ENCODE peak calls at places on chromosomes 13 and 19, in six cellular contexts. One of them, this sample, is unnamed.
A peak's percentile ranks its signal among the peaks of the same experiment; 100 is the strongest.

GRCh38 chr13:46160474-46161066 is 21.4 kb downstream of the LCP1 start:
- DNase-seq in activated B cell treated with CpG ODN at 0.5 μM for 24 hours: no peak
- DNase-seq in H9: no peak
- DNase-seq in mesothelial cell of epicardium: no peak
- DNase-seq in stimulated activated CD8-positive, alpha-beta memory T cell treated with anti-CD3 and anti-CD28 coated beads, Interleukin-2, amount 100 ng/mL, for 48 hours: no peak
- DNase-seq in ascending aorta: no peak
- DNase-seq in this sample: no peak

GRCh38 chr13:113489549-113490495 is 689 bp downstream of the DCUN1D2 start:
- DNase-seq in ascending aorta: no peak
- DNase-seq in mesothelial cell of epicardium: no peak
- DNase-seq in H9: no peak
- DNase-seq in activated B cell treated with CpG ODN at 0.5 μM for 24 hours: no peak
- DNase-seq in stimulated activated CD8-positive, alpha-beta memory T cell treated with anti-CD3 and anti-CD28 coated beads, Interleukin-2, amount 100 ng/mL, for 48 hours: peak; percentile 26
- DNase-seq in this sample: peak; percentile 42

GRCh38 chr13:102651892-102652291 is 43.0 kb downstream of the METTL21C start:
- DNase-seq in H9: no peak
- DNase-seq in stimulated activated CD8-positive, alpha-beta memory T cell treated with anti-CD3 and anti-CD28 coated beads, Interleukin-2, amount 100 ng/mL, for 48 hours: no peak
- DNase-seq in ascending aorta: no peak
- DNase-seq in activated B cell treated with CpG ODN at 0.5 μM for 24 hours: no peak
- DNase-seq in mesothelial cell of epicardium: no peak
- DNase-seq in this sample: no peak

GRCh38 chr19:5296457-5297271 is 43.9 kb downstream of the PTPRS start:
- DNase-seq in ascending aorta: no peak
- DNase-seq in stimulated activated CD8-positive, alpha-beta memory T cell treated with anti-CD3 and anti-CD28 coated beads, Interleukin-2, amount 100 ng/mL, for 48 hours: no peak
- DNase-seq in H9: no peak
- DNase-seq in activated B cell treated with CpG ODN at 0.5 μM for 24 hours: no peak
- DNase-seq in mesothelial cell of epicardium: no peak
- DNase-seq in this sample: no peak

GRCh38 chr13:91572944-91573535 is 174.6 kb downstream of the GPC5 start:
- DNase-seq in ascending aorta: no peak
- DNase-seq in H9: no peak
- DNase-seq in activated B cell treated with CpG ODN at 0.5 μM for 24 hours: no peak
- DNase-seq in stimulated activated CD8-positive, alpha-beta memory T cell treated with anti-CD3 and anti-CD28 coated beads, Interleukin-2, amount 100 ng/mL, for 48 hours: no peak
- DNase-seq in mesothelial cell of epicardium: no peak
- DNase-seq in this sample: no peak

GRCh38 chr13:101706651-101707050 is 254.2 kb downstream of the ITGBL1 start:
- DNase-seq in H9: no peak
- DNase-seq in stimulated activated CD8-positive, alpha-beta memory T cell treated with anti-CD3 and anti-CD28 coated beads, Interleukin-2, amount 100 ng/mL, for 48 hours: no peak
- DNase-seq in activated B cell treated with CpG ODN at 0.5 μM for 24 hours: no peak
- DNase-seq in ascending aorta: no peak
- DNase-seq in mesothelial cell of epicardium: no peak
- DNase-seq in this sample: no peak

GRCh38 chr13:43272866-43273265 is 249.5 kb downstream of the DNAJC15 start:
- DNase-seq in H9: no peak
- DNase-seq in ascending aorta: no peak
- DNase-seq in mesothelial cell of epicardium: no peak
- DNase-seq in stimulated activated CD8-positive, alpha-beta memory T cell treated with anti-CD3 and anti-CD28 coated beads, Interleukin-2, amount 100 ng/mL, for 48 hours: no peak
- DNase-seq in activated B cell treated with CpG ODN at 0.5 μM for 24 hours: no peak
- DNase-seq in this sample: no peak

GRCh38 chr19:4523306-4524110 is 5.2 kb upstream of the PLIN4 start:
- DNase-seq in activated B cell treated with CpG ODN at 0.5 μM for 24 hours: no peak
- DNase-seq in stimulated activated CD8-positive, alpha-beta memory T cell treated with anti-CD3 and anti-CD28 coated beads, Interleukin-2, amount 100 ng/mL, for 48 hours: peak; percentile 27
- DNase-seq in mesothelial cell of epicardium: no peak
- DNase-seq in H9: peak; percentile 69
- DNase-seq in ascending aorta: no peak
- DNase-seq in this sample: peak; percentile 76

GRCh38 chr13:110336108-110336507 is 29.0 kb downstream of the COL4A2 start:
- DNase-seq in ascending aorta: no peak
- DNase-seq in H9: no peak
- DNase-seq in stimulated activated CD8-positive, alpha-beta memory T cell treated with anti-CD3 and anti-CD28 coated beads, Interleukin-2, amount 100 ng/mL, for 48 hours: no peak
- DNase-seq in mesothelial cell of epicardium: no peak
- DNase-seq in activated B cell treated with CpG ODN at 0.5 μM for 24 hours: no peak
- DNase-seq in this sample: no peak

GRCh38 chr19:58572026-58572817 is 913 bp downstream of the MZF1 start:
- DNase-seq in ascending aorta: no peak
- DNase-seq in H9: no peak
- DNase-seq in stimulated activated CD8-positive, alpha-beta memory T cell treated with anti-CD3 and anti-CD28 coated beads, Interleukin-2, amount 100 ng/mL, for 48 hours: no peak
- DNase-seq in activated B cell treated with CpG ODN at 0.5 μM for 24 hours: no peak
- DNase-seq in mesothelial cell of epicardium: no peak
- DNase-seq in this sample: no peak

GRCh38 chr13:46288570-46289259 is 77.0 kb downstream of the LRRC63 start:
- DNase-seq in H9: no peak
- DNase-seq in stimulated activated CD8-positive, alpha-beta memory T cell treated with anti-CD3 and anti-CD28 coated beads, Interleukin-2, amount 100 ng/mL, for 48 hours: no peak
- DNase-seq in activated B cell treated with CpG ODN at 0.5 μM for 24 hours: no peak
- DNase-seq in mesothelial cell of epicardium: no peak
- DNase-seq in ascending aorta: no peak
- DNase-seq in this sample: no peak

This sample was measured in WTC11.